ENCODE peak calls at places on chromosomes 5 and 9, in ten cellular contexts. I is glomerular endothelial cell; J is AG09319; T is stimulated activated CD8-positive, alpha-beta memory T cell treated with anti-CD3 and anti-CD28 coated beads, Interleukin-15, amount 100 ng/mL, for 24 hours; C is OCI-LY7; N is A549; D is aorta; W is CD8-positive, alpha-beta T cell; Y is tibial nerve; B is kidney tubule cell. P is an unnamed sample.
A peak's percentile ranks its signal among the peaks of the same experiment; 100 is the strongest.

GRCh38 chr9:81538929-81539716 is 150.2 kb downstream of the TLE1 start:
- DNase-seq in I (no peak), J (no peak), T (no peak), C (no peak), N (peak; percentile 53), D (no peak), W (no peak), Y (no peak), B (no peak), P (no peak)

GRCh38 chr9:108150736-108151135 is 661.2 kb upstream of the KLF4 start:
- DNase-seq in I (peak; percentile 76), J (no peak), T (no peak), C (no peak), N (no peak), D (no peak), W (no peak), Y (no peak), B (no peak), P (peak; percentile 96)

GRCh38 chr9:68898781-68899439 is 115.0 kb downstream of the PRKACG start:
- DNase-seq in I (no peak), J (no peak), T (no peak), C (peak; percentile 59), N (no peak), D (no peak), W (no peak), Y (no peak), B (no peak), P (no peak)

GRCh38 chr5:84478603-84479002 is 93.9 kb upstream of the EDIL3 start:
- DNase-seq in I (no peak), J (no peak), T (no peak), C (no peak), N (no peak), D (no peak), W (no peak), Y (no peak), B (no peak), P (no peak)

GRCh38 chr5:139458580-139459407 is 3.7 kb downstream of the ECSCR start:
- DNase-seq in I (no peak), J (no peak), T (no peak), C (peak; percentile 24), N (no peak), D (peak; percentile 69), W (peak; percentile 92), Y (no peak), B (peak; percentile 79), P (no peak)

GRCh38 chr5:149237662-149238061 is 34.0 kb upstream of the AFAP1L1 start:
- DNase-seq in I (no peak), J (no peak), T (no peak), C (no peak), N (no peak), D (no peak), W (no peak), Y (no peak), B (no peak), P (peak; percentile 35)

GRCh38 chr5:149279651-149280050 is 8.0 kb downstream of the AFAP1L1 start:
- DNase-seq in I (no peak), J (no peak), T (no peak), C (no peak), N (no peak), D (no peak), W (no peak), Y (no peak), B (no peak), P (no peak)

GRCh38 chr5:40447438-40447837 is 232.3 kb upstream of the PTGER4 start:
- DNase-seq in I (no peak), J (no peak), T (no peak), C (no peak), N (no peak), D (no peak), W (no peak), Y (no peak), B (peak; percentile 5), P (no peak)

GRCh38 chr5:67515020-67515689 is 318.6 kb upstream of the CD180 start:
- DNase-seq in I (no peak), J (no peak), T (no peak), C (no peak), N (no peak), D (no peak), W (peak; percentile 66), Y (no peak), B (no peak), P (no peak)

GRCh38 chr9:15361737-15362136 is 54.7 kb upstream of the TTC39B start:
- DNase-seq in I (no peak), J (no peak), T (no peak), C (no peak), N (no peak), D (no peak), W (no peak), Y (no peak), B (no peak), P (no peak)

GRCh38 chr5:102792705-102793104 is 37.6 kb downstream of the PAM start:
- DNase-seq in I (no peak), J (no peak), T (no peak), C (peak; percentile 4), N (peak; percentile 20), D (no peak), W (no peak), Y (no peak), B (peak; percentile 30), P (peak; percentile 51)

GRCh38 chr5:72641164-72641563 is 134.0 kb upstream of the ZNF366 start:
- DNase-seq in I (no peak), J (no peak), T (no peak), C (no peak), N (no peak), D (no peak), W (no peak), Y (no peak), B (no peak), P (no peak)

GRCh38 chr9:135989722-135990467 is 28.7 kb upstream of the UBAC1 start:
- DNase-seq in I (no peak), J (no peak), T (no peak), C (no peak), N (no peak), D (no peak), W (peak; percentile 44), Y (no peak), B (no peak), P (no peak)

GRCh38 chr9:82052081-82052480 is 63.5 kb downstream of the SPATA31D1 start:
- DNase-seq in I (no peak), J (no peak), T (no peak), C (no peak), N (no peak), D (no peak), W (no peak), Y (no peak), B (no peak), P (no peak)

GRCh38 chr5:34889394-34889793 is 25.9 kb downstream of the RAD1 start:
- DNase-seq in I (no peak), J (no peak), T (no peak), C (no peak), N (no peak), D (no peak), W (no peak), Y (no peak), B (no peak), P (no peak)

GRCh38 chr5:121841900-121842299 is 9.8 kb upstream of the FTMT start:
- DNase-seq in I (no peak), J (no peak), T (no peak), C (no peak), N (no peak), D (no peak), W (no peak), Y (no peak), B (peak; percentile 2), P (no peak)

GRCh38 chr9:8366161-8366926 is 566.8 kb upstream of the DMAC1 start:
- DNase-seq in I (peak; percentile 72), J (no peak), T (no peak), C (no peak), N (peak; percentile 10), D (no peak), W (no peak), Y (no peak), B (peak; percentile 80), P (peak; percentile 40)